ENCODE peak calls at places on chromosomes 2 and 18, in four cellular contexts. R is HFF-Myc, O is PC-3, Y is foreskin fibroblast. A is an unnamed sample.

GRCh38 chr2:216340280-216340631 is 32.0 kb downstream of the MARCHF4 start:
- DNase-seq in O (no peak), Y (no peak), R (no peak), A (no peak)

GRCh38 chr2:142218471-142218870 is 87.7 kb upstream of the LRP1B start:
- DNase-seq in R (no peak), O (peak; percentile 45), Y (peak; percentile 11), A (no peak)

GRCh38 chr2:128237081-128237534 is 81.6 kb downstream of the HS6ST1 start:
- DNase-seq in Y (no peak), R (no peak), O (no peak), A (peak; percentile 61)

GRCh38 chr2:66435549-66435875 is 587 bp downstream of the MEIS1 start:
- DNase-seq in O (no peak), Y (peak; percentile 28), R (no peak), A (no peak)

GRCh38 chr2:207073791-207074678 is 91.7 kb downstream of the KLF7 start:
- DNase-seq in Y (peak; percentile 36), O (peak; percentile 13), R (no peak), A (no peak)

GRCh38 chr2:241410739-241411176 is 54.7 kb downstream of the FARP2 start:
- DNase-seq in R (no peak), O (peak; percentile 86), Y (peak; percentile 53), A (no peak)

GRCh38 chr2:98822301-98823164 is 91.6 kb upstream of the MGAT4A start:
- DNase-seq in Y (peak; percentile 51), R (no peak), O (no peak), A (no peak)

GRCh38 chr18:11407900-11408299 is 201.5 kb upstream of the SLC35G4 start:
- DNase-seq in O (no peak), R (peak; percentile 32), Y (peak; percentile 79), A (no peak)

GRCh38 chr2:217409939-217410820 is 550.3 kb upstream of the TNP1 start:
- DNase-seq in O (no peak), R (no peak), Y (no peak), A (no peak)

GRCh38 chr2:174603280-174603679 is 5.7 kb upstream of the WIPF1 start:
- DNase-seq in O (peak; percentile 46), R (no peak), Y (peak; percentile 64), A (peak; percentile 63)

GRCh38 chr2:37588316-37588777 is 83.1 kb downstream of the CDC42EP3 start:
- DNase-seq in Y (peak; percentile 57), O (peak; percentile 83), R (no peak), A (no peak)

GRCh38 chr2:32128636-32129035 is 37.0 kb upstream of the SLC30A6 start:
- DNase-seq in O (no peak), R (no peak), Y (no peak), A (no peak)

GRCh38 chr2:67566958-67567635 is 170.0 kb downstream of the ETAA1 start:
- DNase-seq in O (no peak), R (no peak), Y (peak; percentile 19), A (no peak)

GRCh38 chr2:205650450-205650849 is 31.9 kb upstream of the NRP2 start:
- DNase-seq in R (peak; percentile 79), O (peak; percentile 74), Y (peak; percentile 97), A (peak; percentile 79)

GRCh38 chr2:96618599-96619283 is 19.4 kb downstream of the KANSL3 start:
- DNase-seq in Y (peak; percentile 79), O (no peak), R (no peak), A (peak; percentile 91)

GRCh38 chr18:79379931-79380815 is 15.6 kb upstream of the NFATC1 start:
- DNase-seq in O (no peak), R (no peak), Y (no peak), A (no peak)

GRCh38 chr2:241064802-241065354 is 37.2 kb downstream of the MTERF4 start:
- DNase-seq in R (no peak), Y (no peak), O (no peak), A (no peak)

GRCh38 chr2:71452565-71452964 is 796 bp upstream of the DYSF start:
- DNase-seq in Y (peak; percentile 62), O (peak; percentile 91), R (no peak), A (no peak)

GRCh38 chr2:228522977-228523376 is 341.5 kb upstream of the SPHKAP start:
- DNase-seq in Y (no peak), O (no peak), R (no peak), A (no peak)

GRCh38 chr2:192298664-192299063 is 103.9 kb upstream of the TMEFF2 start:
- DNase-seq in Y (no peak), R (no peak), O (no peak), A (no peak)

GRCh38 chr2:236769981-236770671 is 200.5 kb downstream of the ACKR3 start:
- DNase-seq in O (peak; percentile 95), Y (peak; percentile 72), R (peak; percentile 94), A (peak; percentile 80)

GRCh38 chr2:9945596-9945995 is 5.9 kb upstream of the GRHL1 start:
- DNase-seq in Y (no peak), O (no peak), R (no peak), A (no peak)

GRCh38 chr2:85886585-85886984 is 2.2 kb downstream of the ST3GAL5 start:
- DNase-seq in Y (peak; percentile 97), O (peak; percentile 56), R (peak; percentile 92), A (peak; percentile 93)

GRCh38 chr18:1663879-1664705 is 759.4 kb downstream of the ADCYAP1 start:
- DNase-seq in Y (no peak), R (no peak), O (peak; percentile 69), A (no peak)

GRCh38 chr18:79814373-79814772 is 16.6 kb downstream of the KCNG2 start:
- DNase-seq in R (no peak), O (no peak), Y (no peak), A (no peak)

GRCh38 chr18:13366977-13367892 is 148.7 kb downstream of the LDLRAD4 start:
- DNase-seq in R (no peak), Y (no peak), O (no peak), A (no peak)

GRCh38 chr18:4578449-4578848 is 123.3 kb upstream of the DLGAP1 start:
- DNase-seq in O (no peak), R (no peak), Y (no peak), A (no peak)

GRCh38 chr2:222208010-222208690 is 90.6 kb downstream of the PAX3 start:
- DNase-seq in O (no peak), R (no peak), Y (no peak), A (no peak)

GRCh38 chr2:202681688-202682205 is 47.0 kb downstream of the FAM117B start:
- DNase-seq in R (no peak), O (peak; percentile 21), Y (no peak), A (no peak)

GRCh38 chr2:50674876-50675275 is 357.1 kb downstream of the NRXN1 start:
- DNase-seq in O (no peak), R (no peak), Y (no peak), A (no peak)

GRCh38 chr18:8504451-8504850 is 104.8 kb upstream of the RAB12 start:
- DNase-seq in Y (no peak), O (no peak), R (no peak), A (no peak)

GRCh38 chr2:227536445-227536844 is 62.2 kb upstream of the SCYGR2 start:
- DNase-seq in Y (peak; percentile 15), R (no peak), O (no peak), A (no peak)

GRCh38 chr2:96899084-96899735 is 29.3 kb upstream of the SEMA4C start:
- DNase-seq in R (no peak), Y (no peak), O (no peak), A (no peak)

GRCh38 chr2:228917195-228917594 is 353.9 kb downstream of the PID1 start:
- DNase-seq in R (no peak), O (peak; percentile 2), Y (peak; percentile 68), A (no peak)

GRCh38 chr18:25467226-25468065 is 115.5 kb upstream of the ZNF521 start:
- DNase-seq in R (peak; percentile 30), Y (peak; percentile 73), O (no peak), A (no peak)

GRCh38 chr18:12904012-12904516 is 20.0 kb upstream of the PTPN2 start:
- DNase-seq in Y (peak; percentile 46), R (no peak), O (no peak), A (no peak)

GRCh38 chr2:178211943-178212342 is 17.6 kb downstream of the OSBPL6 start:
- DNase-seq in O (no peak), Y (no peak), R (no peak), A (no peak)

GRCh38 chr2:209114588-209114987 is 309.3 kb upstream of the MAP2 start:
- DNase-seq in R (no peak), O (no peak), Y (no peak), A (no peak)

GRCh38 chr2:207283356-207283755 is 117.6 kb upstream of the KLF7 start:
- DNase-seq in Y (peak; percentile 28), R (no peak), O (no peak), A (no peak)

GRCh38 chr18:23784811-23785245 is 95.6 kb downstream of the LAMA3 start:
- DNase-seq in Y (peak; percentile 91), R (peak; percentile 43), O (no peak), A (peak; percentile 59)

GRCh38 chr2:1341409-1342120 is 71.7 kb upstream of the TPO start:
- DNase-seq in O (no peak), R (no peak), Y (no peak), A (no peak)

DNA sequence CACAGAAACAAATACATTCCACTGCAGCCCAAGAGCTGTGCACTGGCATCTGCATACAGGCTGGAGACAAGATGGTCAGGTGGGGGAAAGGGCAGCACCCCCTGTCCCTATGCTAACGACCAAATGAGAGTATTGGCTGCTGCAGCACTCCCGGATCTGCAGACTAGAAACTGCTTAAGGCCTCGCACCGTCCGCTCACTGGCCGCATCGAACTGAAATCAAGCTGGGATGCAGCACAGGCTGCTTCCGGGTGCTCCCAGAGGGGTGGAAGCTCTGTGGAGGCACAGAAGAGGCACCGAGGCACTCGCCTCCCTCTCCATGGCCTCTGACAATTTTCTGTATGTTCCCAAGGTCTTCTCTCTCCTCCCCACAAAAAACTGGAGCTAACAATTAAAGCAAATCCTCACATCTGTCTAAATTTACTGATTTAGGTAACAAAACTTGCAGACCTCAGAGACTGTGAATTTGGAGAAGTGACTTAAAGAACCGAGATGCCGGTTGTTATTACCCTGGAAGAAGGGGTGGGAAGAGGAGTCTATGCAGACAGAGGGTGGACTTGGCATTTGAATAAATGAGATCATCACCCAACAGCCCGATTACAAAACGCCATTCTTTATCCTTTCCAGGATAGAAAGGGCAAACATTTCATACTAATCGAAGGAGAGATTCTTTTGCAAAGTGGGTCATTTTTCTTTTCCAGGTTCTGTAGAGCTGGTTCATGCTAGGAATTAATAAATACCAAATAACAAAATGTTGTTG is 73.3 kb upstream of the TPO start:
- DNase-seq in Y (no peak), O (no peak), R (no peak), A (no peak)
- H3K4me3 ChIP-seq in Y (no peak overlapping the region), O (no peak overlapping the region), R (no peak overlapping the region), A (no peak overlapping the region)

GRCh38 chr2:135573620-135574019 is 42.3 kb downstream of the R3HDM1 start:
- DNase-seq in Y (no peak), R (no peak), O (no peak), A (no peak)
- TF ChIP-seq CTCF in Y (no peak), R (no peak), O (peak; percentile 39), A (no peak)

GRCh38 chr2:199131256-199131655 is 326.5 kb downstream of the SATB2 start:
- DNase-seq in O (no peak), R (no peak), Y (peak; percentile 20), A (no peak)
- H3K4me3 ChIP-seq in O (no peak overlapping the region), R (no peak overlapping the region), Y (no peak overlapping the region), A (no peak overlapping the region)

GRCh38 chr18:47263197-47263827 is 11.9 kb upstream of the SKOR2 start:
- DNase-seq in O (no peak), Y (peak; percentile 24), R (no peak), A (no peak)

GRCh38 chr18:47262397-47263196 is 11.1 kb upstream of the SKOR2 start:
- DNase-seq in Y (no peak), R (no peak), O (no peak), A (no peak)

GRCh38 chr18:47261902-47262301 is 10.4 kb upstream of the SKOR2 start:
- DNase-seq in R (no peak), O (no peak), Y (no peak), A (no peak)

GRCh38 chr18:47260138-47260923 is 8.9 kb upstream of the SKOR2 start:
- DNase-seq in Y (peak; percentile 63), R (no peak), O (peak; percentile 9), A (no peak)

GRCh38 chr18:47260924-47261701 is 9.7 kb upstream of the SKOR2 start:
- DNase-seq in O (no peak), Y (no peak), R (no peak), A (no peak)
- TF ChIP-seq CTCF in O (no peak), Y (no peak), R (no peak), A (peak; percentile 12)